ENCODE peak calls at places on chromosomes 13 and 19, in four cellular contexts. R, F, L and H are unnamed samples.

GRCh38 chr13:100203696-100204367 is 114.9 kb downstream of the PCCA start:
- DNase-seq in R (peak; percentile 37), F (peak; percentile 47), L (no peak), H (no peak)

GRCh38 chr19:17129377-17129776 is 53.8 kb downstream of the MYO9B start:
- DNase-seq in R (no peak), F (no peak), L (no peak), H (no peak)

GRCh38 chr19:5397804-5398692 is 57.2 kb upstream of the ZNRF4 start:
- DNase-seq in R (no peak), F (no peak), L (peak; percentile 94), H (no peak)

GRCh38 chr19:37669336-37669963 is 14.2 kb upstream of the ZFP30 start:
- DNase-seq in R (no peak), F (no peak), L (peak; percentile 4), H (no peak)

GRCh38 chr19:16637535-16637934 is 9.5 kb upstream of the MED26 start:
- DNase-seq in R (no peak), F (no peak), L (no peak), H (no peak)

GRCh38 chr13:61370520-61370919 is 45.1 kb downstream of the PCDH20 start:
- DNase-seq in R (no peak), F (no peak), L (no peak), H (no peak)

GRCh38 chr19:14361824-14362223 is 19.4 kb upstream of the ADGRE5 start:
- DNase-seq in R (peak; percentile 68), F (no peak), L (peak; percentile 76), H (no peak)

GRCh38 chr13:96636310-96636709 is 358.0 kb downstream of the OXGR1 start:
- DNase-seq in R (no peak), F (no peak), L (no peak), H (no peak)

GRCh38 chr19:15702590-15702930 is 25.3 kb upstream of the OR10H2 start:
- DNase-seq in R (no peak), F (peak; percentile 60), L (peak; percentile 26), H (peak; percentile 43)

GRCh38 chr19:34712606-34713261 is 21.3 kb upstream of the ZNF181 start:
- DNase-seq in R (peak; percentile 65), F (peak; percentile 61), L (peak; percentile 93), H (peak; percentile 22)

GRCh38 chr19:3055741-3056453 is 6.4 kb downstream of the TLE5 start:
- DNase-seq in R (no peak), F (peak; percentile 92), L (peak; percentile 57), H (peak; percentile 73)
- H3K27ac ChIP-seq in R (no peak overlapping the region), F (peak overlapping the region; percentile 9), L (no peak overlapping the region), H (peak overlapping the region; percentile 98)

GRCh38 chr19:45574526-45574925 is 10.1 kb downstream of the OPA3 start:
- DNase-seq in R (no peak), F (no peak), L (no peak), H (no peak)
- H3K27ac ChIP-seq in R (no peak overlapping the region), F (peak overlapping the region; percentile 11), L (no peak overlapping the region), H (no peak overlapping the region)

DNA sequence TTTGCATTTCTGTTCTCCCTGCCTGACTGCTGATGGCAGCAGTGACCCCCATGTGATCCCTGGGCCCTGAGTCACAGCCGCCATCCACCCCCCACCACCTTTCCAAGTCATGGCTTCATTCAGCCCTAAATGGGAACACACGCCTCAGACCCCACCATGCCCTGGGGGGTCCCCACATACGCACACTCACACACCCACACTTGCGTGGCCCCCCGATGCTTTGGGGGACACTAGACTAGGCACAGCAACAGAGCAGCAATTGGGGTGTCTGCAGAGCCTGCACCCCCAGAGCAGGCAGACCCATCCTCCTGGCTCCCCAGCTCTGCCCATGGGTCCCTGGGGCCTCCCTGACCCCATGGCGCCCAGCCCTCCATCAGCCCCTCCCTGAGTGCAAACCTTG is 5.5 kb upstream of the ISYNA1 start:
- DNase-seq in R (no peak), F (no peak), L (no peak), H (no peak)
- H3K27ac ChIP-seq in R (no peak overlapping the region), F (no peak overlapping the region), L (no peak overlapping the region), H (no peak overlapping the region)

GRCh38 chr19:2634228-2634951 is 68.1 kb downstream of the GNG7 start:
- DNase-seq in R (no peak), F (no peak), L (no peak), H (no peak)
- H3K27ac ChIP-seq in R (no peak overlapping the region), F (no peak overlapping the region), L (no peak overlapping the region), H (no peak overlapping the region)

GRCh38 chr13:114054269-114054668 is 78.2 kb downstream of the RASA3 start:
- DNase-seq in R (no peak), F (no peak), L (no peak), H (no peak)
- H3K27ac ChIP-seq in R (no peak overlapping the region), F (no peak overlapping the region), L (no peak overlapping the region), H (no peak overlapping the region)